ENCODE peak calls at places on chromosomes 13 and 19, in eight cellular contexts. U is ureter; K is stimulated activated naive CD4-positive, alpha-beta T cell; V is EL; G is caudate nucleus; S is gastrocnemius medialis; W is neuronal stem cell; B is stimulated activated CD4-positive, alpha-beta T cell treated with anti-CD3 and anti-CD28 coated beads, TNF-alpha, amount 100 ng/mL, for 48 hours. T is an unnamed sample.

GRCh38 chr19:35061583-35062373 is 20.3 kb downstream of the HPN start:
- DNase-seq in U (no peak), K (no peak), V (no peak), G (no peak), S (peak; percentile 72), W (no peak), B (no peak), T (no peak)

GRCh38 chr19:590396-590745 is 690 bp downstream of the HCN2 start:
- DNase-seq in U (no peak), K (peak; percentile 26), V (peak; percentile 40), G (no peak), S (no peak), W (no peak), B (no peak), T (peak; percentile 50)

GRCh38 chr13:79647518-79647917 is 166.6 kb downstream of the NDFIP2 start:
- DNase-seq in U (peak; percentile 77), K (no peak), V (no peak), G (no peak), S (peak; percentile 43), W (no peak), B (no peak), T (no peak)

GRCh38 chr13:24036115-24036514 is 124.4 kb upstream of the SPATA13 start:
- DNase-seq in U (no peak), K (no peak), V (no peak), G (no peak), S (no peak), W (no peak), B (no peak), T (no peak)

GRCh38 chr19:13929340-13929739 is 8.9 kb downstream of the PODNL1 start:
- DNase-seq in U (no peak), K (no peak), V (no peak), G (no peak), S (no peak), W (no peak), B (no peak), T (no peak)

GRCh38 chr13:47044842-47045241 is 148.0 kb upstream of the HTR2A start:
- DNase-seq in U (no peak), K (no peak), V (no peak), G (no peak), S (no peak), W (no peak), B (no peak), T (no peak)

GRCh38 chr13:72221276-72221962 is 354.4 kb upstream of the DACH1 start:
- DNase-seq in U (no peak), K (no peak), V (peak; percentile 47), G (no peak), S (no peak), W (no peak), B (no peak), T (no peak)

GRCh38 chr13:35855531-35856019 is 275.6 kb downstream of the DCLK1 start:
- DNase-seq in U (no peak), K (no peak), V (peak; percentile 63), G (peak; percentile 23), S (peak; percentile 21), W (peak; percentile 8), B (no peak), T (no peak)

GRCh38 chr13:113967206-113967720 is 6.6 kb downstream of the C13orf46 start:
- DNase-seq in U (no peak), K (no peak), V (no peak), G (no peak), S (no peak), W (no peak), B (no peak), T (no peak)

GRCh38 chr19:1252221-1252817 is 3.9 kb downstream of the MIDN start:
- DNase-seq in U (peak; percentile 95), K (no peak), V (peak; percentile 97), G (peak; percentile 69), S (peak; percentile 93), W (no peak), B (no peak), T (peak; percentile 64)

GRCh38 chr13:89199138-89199537 is 1528.0 kb downstream of the SLITRK5 start:
- DNase-seq in U (no peak), K (no peak), V (no peak), G (no peak), S (no peak), W (no peak), B (no peak), T (no peak)

GRCh38 chr19:21482863-21483276 is 22.5 kb upstream of the ZNF429 start:
- DNase-seq in U (peak; percentile 62), K (peak; percentile 76), V (peak; percentile 7), G (no peak), S (peak; percentile 68), W (no peak), B (peak; percentile 51), T (peak; percentile 12)

GRCh38 chr19:2308114-2308556 is at the start of gene LINGO3:
- DNase-seq in U (no peak), K (no peak), V (no peak), G (no peak), S (no peak), W (no peak), B (no peak), T (no peak)

GRCh38 chr19:40639638-40639982 is 38.4 kb downstream of the LTBP4 start:
- DNase-seq in U (no peak), K (no peak), V (no peak), G (no peak), S (no peak), W (no peak), B (no peak), T (no peak)

GRCh38 chr13:49840266-49840665 is 47.8 kb upstream of the KPNA3 start:
- DNase-seq in U (no peak), K (no peak), V (no peak), G (no peak), S (no peak), W (no peak), B (no peak), T (no peak)

GRCh38 chr13:85148009-85148408 is 651.2 kb downstream of the SLITRK6 start:
- DNase-seq in U (no peak), K (no peak), V (no peak), G (no peak), S (no peak), W (peak; percentile 64), B (no peak), T (no peak)

GRCh38 chr19:48393559-48394330 is at the start of gene GRIN2D:
- DNase-seq in U (no peak), K (peak; percentile 50), V (no peak), G (no peak), S (no peak), W (no peak), B (no peak), T (no peak)

GRCh38 chr19:7069904-7070226 is 362 bp downstream of the ZNF557 start:
- DNase-seq in U (no peak), K (no peak), V (no peak), G (no peak), S (no peak), W (peak; percentile 17), B (no peak), T (no peak)

GRCh38 chr19:50377051-50377441 is 789 bp downstream of the NR1H2 start:
- DNase-seq in U (no peak), K (peak; percentile 68), V (no peak), G (no peak), S (no peak), W (no peak), B (peak; percentile 66), T (peak; percentile 56)

GRCh38 chr13:32430018-32430747 is 2.3 kb upstream of the N4BP2L1 start:
- DNase-seq in U (no peak), K (no peak), V (no peak), G (no peak), S (no peak), W (no peak), B (no peak), T (no peak)

GRCh38 chr19:49294401-49294800 is 30.6 kb downstream of the SLC6A16 start:
- DNase-seq in U (no peak), K (no peak), V (no peak), G (no peak), S (no peak), W (no peak), B (no peak), T (no peak)

GRCh38 chr19:869245-870177 is 10.0 kb downstream of the CFD start:
- DNase-seq in U (peak; percentile 82), K (no peak), V (peak; percentile 96), G (no peak), S (peak; percentile 64), W (no peak), B (no peak), T (no peak)

GRCh38 chr19:44512326-44513298 is 12.3 kb upstream of the ZNF180 start:
- DNase-seq in U (no peak), K (no peak), V (peak; percentile 52), G (no peak), S (no peak), W (no peak), B (peak; percentile 20), T (no peak)

GRCh38 chr13:93425411-93425810 is 198.8 kb downstream of the GPC6 start:
- DNase-seq in U (no peak), K (no peak), V (no peak), G (no peak), S (no peak), W (no peak), B (no peak), T (no peak)

GRCh38 chr19:30071871-30072270 is 129.8 kb downstream of the URI1 start:
- DNase-seq in U (no peak), K (no peak), V (no peak), G (no peak), S (no peak), W (no peak), B (no peak), T (no peak)

GRCh38 chr13:109802936-109803335 is 16.6 kb upstream of the IRS2 start:
- DNase-seq in U (no peak), K (no peak), V (no peak), G (no peak), S (no peak), W (no peak), B (no peak), T (no peak)

GRCh38 chr19:10416083-10416379 is 4.3 kb upstream of the PDE4A start:
- DNase-seq in U (no peak), K (no peak), V (no peak), G (no peak), S (no peak), W (no peak), B (no peak), T (no peak)